ENCODE peak calls at places on chromosomes 2 and 18, in six cellular contexts. Z, R, I, Q, S and B are unnamed samples.

GRCh38 chr18:59846814-59847490 is 52.8 kb upstream of the PMAIP1 start:
- DNase-seq in Z (peak; percentile 76), R (no peak), I (peak; percentile 11), Q (peak; percentile 73), S (no peak), B (no peak)

GRCh38 chr2:65429799-65430514 is 2.4 kb downstream of the SPRED2 start:
- DNase-seq in Z (peak; percentile 32), R (no peak), I (no peak), Q (no peak), S (peak; percentile 47), B (no peak)

GRCh38 chr2:160635488-160635887 is 141.9 kb upstream of the RBMS1 start:
- DNase-seq in Z (no peak), R (no peak), I (peak; percentile 60), Q (peak; percentile 65), S (no peak), B (no peak)

GRCh38 chr2:135913726-135914365 is 37.6 kb upstream of the MCM6 start:
- DNase-seq in Z (peak; percentile 66), R (peak; percentile 12), I (peak; percentile 25), Q (peak; percentile 47), S (no peak), B (peak; percentile 62)

GRCh38 chr2:162490052-162490717 is 146.3 kb downstream of the GCA start:
- DNase-seq in Z (no peak), R (no peak), I (no peak), Q (peak; percentile 4), S (no peak), B (no peak)

GRCh38 chr2:88626171-88627054 is 851 bp downstream of the EIF2AK3 start:
- DNase-seq in Z (peak; percentile 55), R (no peak), I (no peak), Q (no peak), S (peak; percentile 42), B (peak; percentile 29)

GRCh38 chr2:136139601-136140000 is 21.7 kb upstream of the CXCR4 start:
- DNase-seq in Z (no peak), R (no peak), I (no peak), Q (no peak), S (no peak), B (no peak)

GRCh38 chr2:226308981-226309380 is 490.6 kb downstream of the IRS1 start:
- DNase-seq in Z (no peak), R (no peak), I (peak; percentile 16), Q (peak; percentile 76), S (peak; percentile 25), B (no peak)

GRCh38 chr2:233917146-233917545 is at the start of gene TRPM8:
- DNase-seq in Z (no peak), R (no peak), I (no peak), Q (no peak), S (no peak), B (no peak)

GRCh38 chr2:42775186-42775585 is 11.3 kb upstream of the OXER1 start:
- DNase-seq in Z (no peak), R (no peak), I (no peak), Q (no peak), S (no peak), B (no peak)

GRCh38 chr2:207502199-207502598 is 27.6 kb upstream of the CREB1 start:
- DNase-seq in Z (no peak), R (no peak), I (no peak), Q (no peak), S (peak; percentile 52), B (no peak)

GRCh38 chr2:189179607-189179979 is at the start of gene COL5A2:
- DNase-seq in Z (peak; percentile 85), R (no peak), I (peak; percentile 93), Q (peak; percentile 91), S (peak; percentile 37), B (peak; percentile 40)

GRCh38 chr2:25207078-25207545 is 38.7 kb upstream of the POMC start:
- DNase-seq in Z (no peak), R (no peak), I (no peak), Q (no peak), S (no peak), B (no peak)

GRCh38 chr2:144099746-144100438 is 420.0 kb downstream of the ZEB2 start:
- DNase-seq in Z (peak; percentile 28), R (no peak), I (peak; percentile 99), Q (peak; percentile 98), S (no peak), B (no peak)

GRCh38 chr2:241593271-241593670 is 34.7 kb downstream of the BOK start:
- DNase-seq in Z (no peak), R (no peak), I (no peak), Q (no peak), S (no peak), B (no peak)

GRCh38 chr2:134120160-134120717 is 133.6 kb upstream of the MGAT5 start:
- DNase-seq in Z (peak; percentile 49), R (no peak), I (no peak), Q (no peak), S (no peak), B (peak; percentile 29)

GRCh38 chr2:23235292-23235691 is 149.7 kb upstream of the KLHL29 start:
- DNase-seq in Z (no peak), R (no peak), I (no peak), Q (no peak), S (no peak), B (no peak)

GRCh38 chr2:211114826-211115450 is 558.5 kb downstream of the CPS1 start:
- DNase-seq in Z (no peak), R (no peak), I (peak; percentile 94), Q (no peak), S (no peak), B (no peak)

GRCh38 chr18:415627-416612 is 84.6 kb downstream of the COLEC12 start:
- DNase-seq in Z (no peak), R (no peak), I (peak; percentile 89), Q (peak; percentile 81), S (no peak), B (no peak)

GRCh38 chr2:166609183-166609959 is 115.3 kb upstream of the SCN7A start:
- DNase-seq in Z (peak; percentile 17), R (no peak), I (no peak), Q (no peak), S (no peak), B (no peak)

GRCh38 chr2:219448776-219449476 is 14.3 kb downstream of the SPEG start:
- DNase-seq in Z (no peak), R (no peak), I (no peak), Q (no peak), S (no peak), B (no peak)

GRCh38 chr18:80233201-80233835 is 14.0 kb downstream of the PARD6G start:
- DNase-seq in Z (no peak), R (no peak), I (no peak), Q (no peak), S (no peak), B (no peak)

DNA sequence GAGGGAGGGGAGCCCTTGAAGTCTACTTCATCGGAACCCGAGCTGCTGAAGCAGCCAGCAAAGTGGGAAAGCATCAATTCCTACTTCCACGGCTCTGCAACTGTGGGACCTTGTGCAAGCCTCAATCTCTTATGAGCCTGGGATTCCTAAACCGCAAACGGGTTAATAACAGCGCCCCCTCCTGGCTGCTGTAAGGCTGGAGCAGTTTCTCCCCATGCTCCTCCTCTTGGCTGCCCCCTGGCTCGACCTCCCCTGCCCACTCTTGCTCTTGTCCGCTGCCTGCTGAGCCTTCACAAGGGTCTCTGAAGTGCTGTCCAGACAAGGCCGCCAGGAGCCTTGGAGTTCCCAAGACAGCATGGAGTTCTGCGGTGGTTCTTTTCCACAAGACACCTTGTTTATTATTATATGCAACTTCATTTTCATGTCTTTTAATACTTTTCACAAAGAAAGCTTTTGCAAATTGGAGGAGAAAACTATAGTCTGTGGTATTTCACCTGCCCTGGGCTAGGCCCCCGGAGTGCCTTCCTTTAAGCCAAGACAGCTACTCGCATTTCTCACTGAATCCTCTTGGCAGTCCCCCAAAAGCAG is 157.2 kb downstream of the DDX1 start:
- DNase-seq in Z (peak; percentile 54), R (no peak), I (no peak), Q (no peak), S (no peak), B (peak; percentile 35)
- TF ChIP-seq CTCF in Z (peak; percentile 43), R (peak; percentile 70), I (no peak), Q (no peak), S (peak; percentile 17), B (peak; percentile 46)

GRCh38 chr18:74222710-74223497 is 68.9 kb downstream of the CYB5A start:
- DNase-seq in Z (no peak), R (no peak), I (no peak), Q (no peak), S (no peak), B (no peak)

GRCh38 chr18:74226156-74226555 is 65.6 kb downstream of the CYB5A start:
- DNase-seq in Z (peak; percentile 37), R (no peak), I (no peak), Q (no peak), S (no peak), B (no peak)

GRCh38 chr18:74226666-74227065 is 65.1 kb downstream of the CYB5A start:
- DNase-seq in Z (no peak), R (no peak), I (no peak), Q (no peak), S (no peak), B (no peak)

GRCh38 chr18:74228312-74228711 is 63.5 kb downstream of the CYB5A start:
- DNase-seq in Z (no peak), R (no peak), I (no peak), Q (no peak), S (no peak), B (no peak)

GRCh38 chr18:74225193-74225840 is 66.4 kb downstream of the CYB5A start:
- DNase-seq in Z (peak; percentile 70), R (no peak), I (no peak), Q (peak; percentile 22), S (no peak), B (peak; percentile 65)
- H3K27ac ChIP-seq in Z (peak overlapping the region; percentile 20), R (no peak overlapping the region), I (no peak overlapping the region), Q (no peak overlapping the region), S (no peak overlapping the region), B (no peak overlapping the region)

DNA sequence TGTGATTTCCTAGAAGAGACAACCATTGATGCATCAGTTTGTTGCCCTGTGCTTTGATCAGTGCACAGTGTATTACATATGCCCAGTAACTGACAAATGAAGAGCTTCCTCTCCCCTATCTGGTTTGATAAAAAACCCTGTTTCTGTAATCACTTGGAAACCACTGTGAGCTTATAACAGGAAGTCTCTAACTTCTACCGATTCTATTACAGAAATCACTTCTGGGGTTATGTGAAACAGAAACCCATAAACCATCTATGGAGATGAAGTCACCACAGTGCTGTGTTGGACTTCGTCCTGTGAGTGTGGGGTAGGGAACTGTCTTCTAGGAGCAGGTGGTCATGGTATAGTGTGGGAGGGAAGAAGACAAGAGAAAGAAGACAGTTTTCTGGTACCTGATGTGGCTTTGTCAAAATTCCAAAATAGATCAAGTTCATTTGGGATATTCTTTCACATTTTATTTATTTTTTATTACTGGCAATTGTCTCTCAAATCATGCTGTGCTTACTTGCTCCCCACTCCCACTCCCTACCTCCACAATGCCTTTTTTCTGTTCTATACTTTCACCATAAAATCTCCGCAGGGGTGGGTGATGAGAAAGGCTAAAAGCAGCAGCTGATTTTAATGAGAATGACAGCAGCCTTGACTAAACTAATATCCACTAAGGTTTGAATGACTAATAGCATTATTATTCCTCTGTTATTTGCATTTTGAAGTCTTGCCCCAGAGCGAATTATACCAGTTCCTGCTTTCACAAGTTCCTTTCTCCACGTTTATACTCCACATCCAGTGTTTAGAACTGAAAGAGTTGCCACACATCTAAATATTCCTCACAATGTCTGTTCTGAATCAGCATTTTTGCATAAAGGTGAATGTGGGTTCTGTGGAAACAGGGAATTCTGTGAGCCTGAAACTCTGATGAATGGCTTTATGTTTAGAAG is 41.7 kb upstream of the RND3 start:
- DNase-seq in Z (peak; percentile 52), R (peak; percentile 71), I (peak; percentile 78), Q (peak; percentile 79), S (no peak), B (no peak)
- H3K4me1 ChIP-seq in Z (peaks cover 36% of the 10 kb centered on the region), R (no peaks in the 10 kb centered on the region), I (peaks cover 33% of the 10 kb centered on the region), Q (peaks cover 29% of the 10 kb centered on the region), S (no peaks in the 10 kb centered on the region), B (peaks cover 11% of the 10 kb centered on the region)

GRCh38 chr18:9403795-9404564 is 69.4 kb downstream of the TWSG1 start:
- DNase-seq in Z (no peak), R (no peak), I (no peak), Q (peak; percentile 22), S (no peak), B (no peak)
- TF ChIP-seq CTCF in Z (no peak), R (peak; percentile 24), I (no peak), Q (no peak), S (no peak), B (no peak)